ENCODE peak calls at places on chromosomes 3 and 15, in four cellular contexts. Z is lower lobe of right lung, H is upper lobe of left lung, K is choroid plexus epithelial cell. E is an unnamed sample.

GRCh38 chr3:20769430-20769829 is 583.4 kb upstream of the SGO1 start:
- DNase-seq in H (no peak), Z (no peak), K (no peak), E (no peak)

GRCh38 chr3:163196815-163197214 is 1700.2 kb downstream of the OTOL1 start:
- DNase-seq in H (no peak), K (no peak), Z (no peak), E (no peak)

GRCh38 chr3:135047061-135047460 is 252.0 kb downstream of the EPHB1 start:
- DNase-seq in H (no peak), Z (no peak), K (no peak), E (no peak)

GRCh38 chr3:17645074-17645698 is 97.2 kb downstream of the TBC1D5 start:
- DNase-seq in H (no peak), Z (no peak), K (peak), E (no peak)

GRCh38 chr3:118846176-118846575 is 188.5 kb downstream of the IGSF11 start:
- DNase-seq in Z (no peak), K (no peak), H (no peak), E (no peak)

GRCh38 chr15:54354341-54354740 is 376.1 kb downstream of the UNC13C start:
- DNase-seq in K (no peak), Z (no peak), H (no peak), E (no peak)

GRCh38 chr15:26983822-26984221 is 12.8 kb downstream of the GABRG3 start:
- DNase-seq in K (no peak), H (no peak), Z (no peak), E (no peak)

GRCh38 chr3:63130625-63131024 is 147.5 kb upstream of the SYNPR start:
- DNase-seq in Z (no peak), K (no peak), H (no peak), E (no peak)

GRCh38 chr3:33426068-33426467 is 14.1 kb downstream of the UBP1 start:
- DNase-seq in Z (no peak), H (no peak), K (peak), E (no peak)

GRCh38 chr15:36208868-36209582 is 370.4 kb upstream of the CDIN1 start:
- DNase-seq in K (peak), Z (no peak), H (no peak), E (no peak)

GRCh38 chr3:107001635-107002034 is 375.6 kb upstream of the CCDC54 start:
- DNase-seq in Z (no peak), H (no peak), K (no peak), E (no peak)

GRCh38 chr3:184559336-184559735 is 2.2 kb upstream of the EPHB3 start:
- DNase-seq in K (no peak), Z (peak), H (no peak), E (no peak)

GRCh38 chr15:50182233-50183013 is 427 bp downstream of the SLC27A2 start:
- DNase-seq in H (peak), Z (peak), K (peak), E (peak)

GRCh38 chr3:8560608-8561007 is 59.0 kb downstream of the LMCD1 start:
- DNase-seq in Z (no peak), K (peak), H (no peak), E (no peak)

GRCh38 chr15:80317389-80318169 is 65.6 kb upstream of the CTXND1 start:
- DNase-seq in Z (no peak), K (peak), H (peak), E (no peak)

GRCh38 chr15:38864827-38865604 is 300.4 kb upstream of the RASGRP1 start:
- DNase-seq in Z (no peak), K (peak), H (no peak), E (no peak)

GRCh38 chr3:98360681-98361080 is 7.0 kb downstream of the OR5K4 start:
- DNase-seq in K (no peak), Z (no peak), H (no peak), E (no peak)

GRCh38 chr15:90871716-90872480 is 3.5 kb downstream of the FURIN start:
- DNase-seq in K (no peak), H (peak), Z (no peak), E (no peak)

GRCh38 chr15:78070049-78070698 is 7.3 kb downstream of the TBC1D2B start:
- DNase-seq in K (no peak), Z (no peak), H (no peak), E (no peak)

GRCh38 chr3:179681492-179682263 is 28.8 kb downstream of the USP13 start:
- DNase-seq in Z (no peak), K (peak), H (no peak), E (no peak)

GRCh38 chr3:142353571-142353970 is 94.3 kb downstream of the XRN1 start:
- DNase-seq in Z (no peak), K (peak), H (no peak), E (no peak)

GRCh38 chr15:79007066-79007465 is 62.2 kb upstream of the CTSH start:
- DNase-seq in K (peak), H (no peak), Z (peak), E (no peak)

GRCh38 chr15:89885611-89886010 is 8.2 kb downstream of the AP3S2 start:
- DNase-seq in H (no peak), K (no peak), Z (no peak), E (no peak)

GRCh38 chr15:63350178-63350621 is 31.4 kb downstream of the CA12 start:
- DNase-seq in K (peak), H (no peak), Z (no peak), E (no peak)
- TF ChIP-seq CTCF in K (no peak), H (no peak), Z (no peak), E (no peak)

DNA sequence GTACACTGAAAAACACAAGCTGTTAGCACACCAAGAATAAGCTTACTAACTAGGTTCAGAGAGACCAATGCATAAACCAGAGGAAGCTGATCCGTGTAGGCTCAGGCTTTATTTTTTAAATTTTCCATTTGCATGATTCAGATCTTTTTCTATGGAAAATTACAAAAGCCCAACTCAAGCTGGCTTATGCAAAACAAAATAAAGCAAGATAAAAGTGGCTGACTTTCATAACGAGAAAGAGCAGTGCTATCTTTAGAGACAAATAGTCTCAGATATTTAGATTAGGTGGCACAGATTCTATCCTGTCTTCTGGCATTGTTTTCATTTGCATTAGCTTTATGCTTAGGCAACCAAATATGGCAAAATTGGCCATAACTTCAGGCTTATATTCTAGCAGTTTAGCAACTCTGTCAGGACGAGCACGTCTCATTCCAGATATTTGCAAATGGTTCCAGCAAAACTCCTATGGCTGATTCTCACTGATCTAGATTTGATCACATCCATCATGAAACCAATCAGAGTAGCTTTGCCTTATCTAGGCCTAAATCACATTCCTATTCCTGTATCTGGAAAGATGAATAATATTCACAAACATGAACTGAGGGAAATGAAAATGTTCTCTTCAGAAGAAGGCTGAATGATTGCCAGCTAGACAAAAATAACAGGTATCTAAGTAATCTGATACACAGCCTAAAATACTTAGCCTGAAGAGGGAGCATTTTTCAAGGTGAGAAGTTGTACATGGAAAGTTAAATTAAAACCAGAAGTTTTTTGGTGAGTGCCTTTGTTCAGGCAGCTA is 216.4 kb upstream of the DPPA4 start:
- DNase-seq in K (peak), H (no peak), Z (no peak), E (no peak)
- TF ChIP-seq CTCF in K (no peak), H (no peak), Z (no peak), E (no peak)

GRCh38 chr3:12879191-12879815 is 37.9 kb upstream of the RPL32 start:
- DNase-seq in K (no peak), Z (no peak), H (no peak), E (no peak)

GRCh38 chr3:12878026-12878636 is 36.8 kb upstream of the RPL32 start:
- DNase-seq in Z (no peak), K (no peak), H (no peak), E (no peak)

GRCh38 chr3:12877040-12877439 is 35.7 kb upstream of the RPL32 start:
- DNase-seq in Z (no peak), K (no peak), H (no peak), E (no peak)

GRCh38 chr3:12871404-12871983 is 30.1 kb upstream of the RPL32 start:
- DNase-seq in K (no peak), H (no peak), Z (no peak), E (no peak)

DNA sequence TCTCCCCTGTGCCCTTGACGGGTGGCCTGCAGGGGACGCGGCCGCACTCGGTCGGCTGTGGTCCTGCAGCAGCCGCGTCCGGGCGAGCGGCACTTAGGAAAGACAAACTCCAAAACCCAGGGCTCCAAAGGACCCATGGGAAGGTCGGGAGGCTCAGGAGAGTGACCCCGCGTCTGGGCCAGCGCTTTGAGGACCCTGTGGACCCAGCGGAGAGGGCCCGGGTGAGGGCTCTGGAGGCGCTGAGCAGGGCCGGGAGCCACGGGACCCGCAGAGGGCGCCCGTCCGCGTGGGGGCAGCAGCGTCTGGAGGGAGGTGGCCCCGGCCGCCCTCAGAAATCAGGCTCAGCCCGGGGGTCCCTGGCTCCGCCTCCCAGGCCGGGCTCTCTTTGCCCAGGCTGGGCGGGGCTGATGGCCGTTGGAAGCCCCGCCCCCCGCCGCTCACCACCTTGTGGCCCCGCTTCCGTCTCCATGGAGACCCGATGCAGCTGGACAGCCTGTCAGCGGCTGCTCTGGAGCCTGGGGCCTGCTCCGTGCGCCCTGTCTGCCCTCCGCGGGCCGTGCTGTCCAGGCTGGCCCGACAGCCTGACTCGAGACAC is 34.6 kb upstream of the RPL32 start:
- DNase-seq in K (peak), Z (peak), H (peak), E (no peak)
- TF ChIP-seq CTCF in K (peak), Z (peak), H (no peak), E (peak)

GRCh38 chr3:64187065-64187959 is 38.0 kb downstream of the PRICKLE2 start:
- DNase-seq in K (peak), H (peak), Z (peak), E (no peak)
- TF ChIP-seq CTCF in K (peak), H (no peak), Z (no peak), E (no peak)

DNA sequence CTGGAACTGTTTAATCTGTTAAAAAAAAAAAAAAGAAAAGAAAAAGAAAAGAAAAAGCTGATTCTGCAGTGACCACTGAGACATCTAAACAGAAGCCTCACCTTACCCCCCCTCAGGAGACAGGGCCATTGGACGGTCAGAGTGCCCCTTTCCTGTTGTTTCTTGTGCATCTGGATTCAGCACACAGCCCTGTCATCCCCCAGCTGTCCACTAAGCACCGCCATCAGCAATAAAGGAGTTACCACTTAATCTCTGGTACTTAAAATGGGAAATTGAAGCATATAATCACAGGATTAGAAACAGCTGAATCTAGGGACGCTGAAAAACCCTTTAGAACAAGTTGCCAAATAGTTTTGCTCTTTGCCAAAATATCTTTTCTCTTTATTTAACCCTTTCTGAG is 62.5 kb downstream of the TRIM69 start:
- DNase-seq in Z (no peak), H (no peak), K (peak), E (no peak)
- TF ChIP-seq CTCF in Z (no peak), H (no peak), K (peak), E (no peak)

GRCh38 chr15:68045289-68046265 is 8.5 kb upstream of the PIAS1 start:
- DNase-seq in K (no peak), Z (no peak), H (peak), E (no peak)

GRCh38 chr15:68042855-68043222 is 11.3 kb upstream of the PIAS1 start:
- DNase-seq in Z (no peak), H (no peak), K (no peak), E (no peak)

GRCh38 chr15:68047826-68048225 is 6.3 kb upstream of the PIAS1 start:
- DNase-seq in Z (no peak), H (no peak), K (no peak), E (no peak)

GRCh38 chr15:68040144-68040543 is 14.0 kb upstream of the PIAS1 start:
- DNase-seq in Z (no peak), H (no peak), K (no peak), E (no peak)

GRCh38 chr15:68042156-68042854 is 11.8 kb upstream of the PIAS1 start:
- DNase-seq in H (no peak), Z (no peak), K (no peak), E (no peak)
- TF ChIP-seq CTCF in H (no peak), Z (no peak), K (no peak), E (no peak)

GRCh38 chr3:197487911-197488391 is 67.8 kb downstream of the BDH1 start:
- DNase-seq in H (no peak), K (peak), Z (no peak), E (no peak)

GRCh38 chr3:197491478-197491877 is 64.3 kb downstream of the BDH1 start:
- DNase-seq in K (no peak), Z (no peak), H (no peak), E (no peak)

GRCh38 chr3:197490659-197491058 is 65.1 kb downstream of the BDH1 start:
- DNase-seq in K (no peak), Z (no peak), H (no peak), E (no peak)

GRCh38 chr3:197491923-197492664 is 63.7 kb downstream of the BDH1 start:
- DNase-seq in K (no peak), Z (no peak), H (no peak), E (no peak)

GRCh38 chr3:197490098-197490497 is 65.7 kb downstream of the BDH1 start:
- DNase-seq in Z (peak), H (no peak), K (peak), E (no peak)
- TF ChIP-seq CTCF in Z (no peak), H (no peak), K (peak), E (no peak)

DNA sequence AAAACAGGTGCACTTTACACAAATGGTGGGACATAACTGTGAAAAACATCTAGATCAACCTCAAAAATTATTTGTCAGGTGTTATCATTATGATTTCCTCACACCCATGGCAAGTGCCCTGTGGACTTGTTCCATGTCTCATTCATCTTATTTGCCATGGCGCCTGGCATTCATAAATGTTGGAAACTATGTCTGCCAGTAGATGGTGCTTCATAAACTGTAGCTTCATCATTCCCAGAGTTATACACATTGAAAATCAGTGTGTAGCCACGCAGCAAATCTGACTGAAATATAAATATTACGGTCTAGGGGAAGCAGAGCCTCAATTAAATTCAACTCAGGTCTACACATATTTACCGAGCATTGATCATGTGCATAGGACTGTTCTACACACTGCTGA is 90.7 kb downstream of the IMPG2 start:
- DNase-seq in H (no peak), K (peak), Z (no peak), E (no peak)
- TF ChIP-seq CTCF in H (no peak), K (peak), Z (no peak), E (no peak)

GRCh38 chr15:42704492-42704926 is 32.4 kb downstream of the CDAN1 start:
- DNase-seq in H (no peak), K (peak), Z (no peak), E (peak)
- TF ChIP-seq CTCF in H (peak), K (peak), Z (peak), E (peak)

GRCh38 chr15:76333720-76334437 is 2.7 kb upstream of the ISL2 start:
- DNase-seq in Z (no peak), K (peak), H (no peak), E (no peak)

GRCh38 chr15:76335129-76335850 is 1.3 kb upstream of the ISL2 start:
- DNase-seq in Z (no peak), H (peak), K (no peak), E (no peak)

GRCh38 chr15:76332796-76333195 is 3.8 kb upstream of the ISL2 start:
- DNase-seq in K (no peak), Z (no peak), H (no peak), E (no peak)

GRCh38 chr15:76334438-76335004 is 2.1 kb upstream of the ISL2 start:
- DNase-seq in H (peak), K (no peak), Z (no peak), E (no peak)

GRCh38 chr15:76333309-76333708 is 3.3 kb upstream of the ISL2 start:
- DNase-seq in K (no peak), Z (no peak), H (no peak), E (no peak)
- TF ChIP-seq CTCF in K (no peak), Z (no peak), H (no peak), E (no peak)

E was measured in natural killer cell.